ENCODE peak calls at places on chromosomes 1 and 21, in seven cellular contexts. R is heart right ventricle, Z is sigmoid colon, T is pancreas, F is tibial nerve, P is psoas muscle, N is testis. D is an unnamed sample. For H3K4me1 and H3K27me3, the result is how much of the 10 kb centered on the place peaks cover.

GRCh38 chr1:170461362-170461761 is 70.6 kb upstream of the GORAB start:
- DNase-seq in N (no peak), Z (no peak), F (no peak), R (no peak), T (no peak), P (no peak), D (no peak)

GRCh38 chr1:65148548-65149390 is 766 bp downstream of the AK4 start:
- DNase-seq in R (peak), N (peak), F (peak), Z (peak), P (peak), T (peak), D (peak)

GRCh38 chr1:31701137-31701736 is 2.6 kb downstream of the COL16A1 start:
- DNase-seq in N (peak), R (peak), P (peak), F (peak), Z (peak), T (no peak), D (peak)

GRCh38 chr21:26445440-26445839 is 127.6 kb downstream of the CYYR1 start:
- DNase-seq in Z (no peak), R (no peak), P (no peak), F (no peak), T (no peak), N (no peak), D (no peak)

GRCh38 chr1:48803474-48803873 is 26.8 kb upstream of the BEND5 start:
- DNase-seq in Z (no peak), T (no peak), F (no peak), N (no peak), P (no peak), R (no peak), D (no peak)

GRCh38 chr1:10779201-10779600 is 17.2 kb downstream of the CASZ1 start:
- DNase-seq in N (no peak), T (no peak), Z (no peak), R (no peak), P (no peak), F (no peak), D (no peak)

GRCh38 chr1:203557958-203558760 is 64.2 kb downstream of the OPTC start:
- DNase-seq in N (peak), R (peak), P (peak), Z (peak), T (no peak), F (peak), D (peak)

GRCh38 chr1:157948547-157949152 is 44.8 kb upstream of the KIRREL1 start:
- DNase-seq in N (peak), F (no peak), Z (no peak), P (no peak), T (no peak), R (peak), D (no peak)

GRCh38 chr1:18915341-18915740 is 13.0 kb upstream of the ALDH4A1 start:
- DNase-seq in Z (no peak), R (no peak), N (no peak), T (no peak), P (no peak), F (no peak), D (no peak)

GRCh38 chr21:44938976-44939531 is 775 bp upstream of the SLX9 start:
- DNase-seq in Z (peak), R (no peak), F (no peak), P (peak), N (no peak), T (no peak), D (no peak)

GRCh38 chr1:66576645-66577044 is 42.7 kb downstream of the SGIP1 start:
- DNase-seq in P (no peak), F (no peak), Z (no peak), N (peak), T (no peak), R (peak), D (no peak)

GRCh38 chr1:173590557-173590956 is 12.3 kb downstream of the SLC9C2 start:
- DNase-seq in R (no peak), P (no peak), N (no peak), F (no peak), T (no peak), Z (no peak), D (no peak)

GRCh38 chr1:45566722-45567121 is 16.1 kb downstream of the AKR1A1 start:
- DNase-seq in R (peak), T (peak), Z (peak), N (peak), F (peak), P (peak), D (no peak)

GRCh38 chr1:211935448-211935970 is 99.8 kb downstream of the INTS7 start:
- DNase-seq in F (no peak), N (no peak), T (no peak), P (no peak), R (no peak), Z (no peak), D (no peak)

GRCh38 chr1:180636138-180636537 is 4.3 kb downstream of the XPR1 start:
- DNase-seq in Z (no peak), R (no peak), P (no peak), N (no peak), F (no peak), T (no peak), D (no peak)

GRCh38 chr1:31663622-31664452 is 19.2 kb upstream of the PEF1 start:
- DNase-seq in F (no peak), P (peak), T (no peak), Z (peak), N (peak), R (peak), D (no peak)

GRCh38 chr1:71080178-71080781 is 555 bp downstream of the ZRANB2 start:
- DNase-seq in P (no peak), T (no peak), R (no peak), F (no peak), Z (no peak), N (peak), D (no peak)

GRCh38 chr1:184567016-184567415 is 180.2 kb downstream of the C1orf21 start:
- DNase-seq in F (no peak), N (no peak), R (no peak), P (no peak), T (no peak), Z (no peak), D (no peak)

GRCh38 chr1:10484519-10484918 is 9.8 kb downstream of the PEX14 start:
- DNase-seq in T (no peak), R (no peak), Z (no peak), F (no peak), N (no peak), P (no peak), D (no peak)

GRCh38 chr1:1019122-1019999 is 559 bp upstream of the AGRN start:
- DNase-seq in P (peak), Z (peak), T (peak), N (peak), F (peak), R (peak), D (no peak)

GRCh38 chr1:160061376-160062100 is 8.4 kb downstream of the KCNJ10 start:
- DNase-seq in F (no peak), P (no peak), Z (no peak), T (no peak), N (no peak), R (no peak), D (no peak)

GRCh38 chr1:153401461-153401860 is 10.6 kb upstream of the S100A8 start:
- DNase-seq in F (no peak), N (no peak), Z (no peak), P (no peak), T (no peak), R (no peak), D (no peak)

GRCh38 chr1:47424336-47424982 is 8.4 kb downstream of the FOXE3 start:
- DNase-seq in P (no peak), F (no peak), Z (no peak), T (no peak), R (no peak), N (no peak), D (no peak)

GRCh38 chr1:221429262-221429661 is 312.6 kb downstream of the DUSP10 start:
- DNase-seq in F (no peak), T (no peak), N (no peak), P (no peak), R (no peak), Z (no peak), D (no peak)

GRCh38 chr1:10070206-10070605 is 37.4 kb downstream of the UBE4B start:
- DNase-seq in F (no peak), N (no peak), R (no peak), Z (no peak), T (no peak), P (no peak), D (no peak)

GRCh38 chr1:175906370-175906769 is 163.0 kb upstream of the TNR start:
- DNase-seq in F (no peak), Z (no peak), P (no peak), N (no peak), T (no peak), R (no peak), D (no peak)

GRCh38 chr1:235199441-235199840 is 38.4 kb upstream of the RBM34 start:
- DNase-seq in Z (no peak), F (no peak), P (no peak), R (no peak), N (no peak), T (no peak), D (no peak)

GRCh38 chr1:27341525-27342252 is at the start of gene SYTL1:
- DNase-seq in P (no peak), Z (no peak), F (no peak), T (peak), R (no peak), N (no peak), D (no peak)

GRCh38 chr1:53393325-53393792 is 65.5 kb upstream of the LRP8 start:
- DNase-seq in P (peak), R (peak), N (peak), Z (peak), F (peak), T (peak), D (no peak)

GRCh38 chr21:39105341-39105765 is 77.9 kb downstream of the PSMG1 start:
- DNase-seq in T (no peak), P (no peak), Z (no peak), N (no peak), R (no peak), F (no peak), D (no peak)

GRCh38 chr1:199859525-199859924 is 168.0 kb upstream of the NR5A2 start:
- DNase-seq in R (peak), F (no peak), N (no peak), T (no peak), Z (no peak), P (no peak), D (no peak)

GRCh38 chr1:222331340-222331739 is 216.6 kb downstream of the HHIPL2 start:
- DNase-seq in R (no peak), Z (no peak), P (no peak), N (no peak), F (no peak), T (no peak), D (no peak)

GRCh38 chr1:185040333-185040732 is 5.0 kb upstream of the RNF2 start:
- DNase-seq in F (no peak), Z (no peak), N (no peak), P (no peak), T (no peak), R (no peak), D (no peak)

DNA sequence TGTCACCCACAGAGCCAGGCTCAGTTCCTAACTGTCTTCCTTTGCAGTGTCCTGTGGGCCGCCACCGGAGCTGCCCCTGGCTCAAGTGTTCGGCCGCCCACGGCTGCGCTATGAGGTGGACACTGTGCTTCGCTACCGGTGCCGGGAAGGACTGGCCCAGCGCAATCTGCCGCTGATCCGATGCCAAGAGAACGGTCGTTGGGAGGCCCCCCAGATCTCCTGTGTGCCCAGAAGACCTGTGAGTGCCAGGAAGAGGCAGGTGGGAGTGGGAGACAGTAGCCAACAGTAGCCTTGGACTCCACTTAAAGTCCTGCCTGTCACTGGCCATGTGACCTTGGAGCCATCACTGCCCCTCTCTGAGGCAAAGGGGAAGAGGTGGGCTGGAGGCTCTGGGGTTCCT is 16.6 kb downstream of the BCAN start:
- DNase-seq in P (no peak), N (no peak), R (no peak), T (peak), Z (no peak), F (no peak), D (no peak)
- H3K4me1 ChIP-seq in P (half or more), N (half or more), R (half or more), T (under half), Z (under half), F (half or more), D (under half)

DNA sequence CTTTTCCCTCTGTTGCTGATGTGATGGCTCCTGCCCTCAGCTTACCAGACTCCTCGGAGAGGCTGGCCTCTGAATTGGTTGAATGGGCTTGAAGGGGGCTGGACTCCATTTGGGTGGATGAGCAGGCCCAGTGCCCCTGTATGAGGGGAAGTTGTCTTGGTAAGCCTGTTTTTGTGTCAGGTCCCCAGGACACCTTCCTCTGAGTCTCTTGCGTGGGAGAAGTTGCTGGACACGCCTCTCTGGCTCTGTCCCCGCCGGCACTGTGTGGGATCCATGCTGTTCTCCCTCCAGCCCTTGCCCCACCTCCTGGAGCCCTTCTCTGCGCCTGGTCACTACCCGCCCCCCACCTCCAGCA is 42.6 kb downstream of the PDE9A start:
- DNase-seq in R (no peak), N (no peak), T (no peak), F (no peak), Z (peak), P (no peak), D (no peak)
- H3K27me3 ChIP-seq in R (under half), N (under half), T (under half), F (under half), Z (under half), P (under half), D (under half)

GRCh38 chr1:237201155-237201554 is 159.2 kb downstream of the RYR2 start:
- DNase-seq in T (no peak), P (no peak), F (no peak), Z (no peak), N (no peak), R (no peak), D (no peak)

GRCh38 chr1:237199026-237199425 is 157.0 kb downstream of the RYR2 start:
- DNase-seq in R (no peak), Z (no peak), F (no peak), P (no peak), T (no peak), N (no peak), D (no peak)

DNA sequence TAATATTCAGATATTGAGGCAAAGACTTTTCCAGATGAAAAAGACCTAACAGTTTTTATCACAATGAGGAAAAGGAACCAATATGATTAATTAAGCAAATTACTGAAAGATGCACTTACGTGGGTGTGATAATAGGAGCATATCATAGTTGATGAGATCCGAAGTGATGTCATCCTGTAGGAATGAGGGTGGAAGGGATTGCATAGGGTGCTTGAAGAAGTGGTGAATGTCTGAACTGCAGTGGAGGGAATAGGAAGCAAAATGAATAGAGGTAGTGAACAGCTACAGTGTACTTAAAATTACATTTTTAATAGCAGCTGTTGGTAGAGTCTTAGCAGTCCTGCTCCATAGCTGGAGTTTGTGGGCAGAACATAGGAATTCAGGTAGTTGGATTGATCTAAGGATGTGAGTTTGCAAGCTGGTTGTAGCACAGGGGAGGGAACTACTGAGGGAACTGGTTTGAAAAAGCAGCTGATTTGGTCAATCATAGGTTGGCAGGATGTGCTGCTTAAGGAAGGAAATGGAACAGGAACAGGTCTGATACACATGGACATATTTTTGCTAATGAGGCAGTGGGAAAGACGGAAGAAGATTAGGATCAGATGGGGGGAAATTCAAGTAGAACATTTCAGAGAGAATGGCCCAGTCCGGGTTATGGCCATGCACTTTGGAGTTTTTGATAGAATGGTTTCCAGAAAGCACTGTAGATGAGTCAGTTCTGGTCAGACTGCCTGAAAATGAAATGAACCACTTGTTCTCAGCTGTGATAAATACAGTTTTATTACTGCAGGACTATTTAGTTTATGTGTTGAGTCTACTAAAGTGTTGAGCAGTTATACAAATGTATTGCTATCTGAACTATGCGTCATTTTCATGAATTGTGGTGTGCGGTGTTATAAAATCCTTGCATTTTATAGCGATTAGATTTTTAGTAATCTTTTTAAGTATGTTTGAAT is 155.8 kb downstream of the RYR2 start:
- DNase-seq in N (no peak), T (no peak), R (no peak), P (no peak), F (no peak), Z (no peak), D (no peak)
- TF ChIP-seq CTCF in N (no peak), T (no peak), R (no peak), P (no peak), F (no peak), Z (no peak), D (no peak)

GRCh38 chr1:8629241-8630091 is 188.0 kb downstream of the RERE start:
- DNase-seq in F (no peak), Z (no peak), R (no peak), T (no peak), P (no peak), N (no peak), D (no peak)
- H3K4me1 ChIP-seq in F (under half), Z (under half), R (half or more), T (under half), P (under half), N (under half), D (under half)

GRCh38 chr1:63318255-63319068 is 3.9 kb upstream of the FOXD3 start:
- DNase-seq in F (no peak), Z (no peak), P (no peak), N (no peak), R (no peak), T (no peak), D (no peak)

GRCh38 chr1:63319069-63320023 is 3.0 kb upstream of the FOXD3 start:
- DNase-seq in F (no peak), T (peak), Z (no peak), N (no peak), R (no peak), P (no peak), D (no peak)

GRCh38 chr1:63317814-63318156 is 4.6 kb upstream of the FOXD3 start:
- DNase-seq in F (no peak), P (no peak), T (no peak), R (no peak), Z (no peak), N (no peak), D (no peak)

GRCh38 chr1:63317007-63317813 is 5.2 kb upstream of the FOXD3 start:
- DNase-seq in R (no peak), T (peak), F (no peak), P (peak), N (peak), Z (peak), D (no peak)

GRCh38 chr1:63316540-63316939 is 5.8 kb upstream of the FOXD3 start:
- DNase-seq in N (no peak), F (no peak), T (no peak), Z (no peak), P (no peak), R (no peak), D (no peak)
- H3K27me3 ChIP-seq in N (under half), F (half or more), T (under half), Z (half or more), P (under half), R (half or more), D (under half)

GRCh38 chr1:37035828-37036666 is 1.7 kb upstream of the GRIK3 start:
- DNase-seq in N (peak), Z (no peak), R (no peak), F (no peak), T (no peak), P (no peak), D (no peak)
- TF ChIP-seq CTCF in N (peak), Z (no peak), R (no peak), F (no peak), T (no peak), P (no peak), D (no peak)

DNA sequence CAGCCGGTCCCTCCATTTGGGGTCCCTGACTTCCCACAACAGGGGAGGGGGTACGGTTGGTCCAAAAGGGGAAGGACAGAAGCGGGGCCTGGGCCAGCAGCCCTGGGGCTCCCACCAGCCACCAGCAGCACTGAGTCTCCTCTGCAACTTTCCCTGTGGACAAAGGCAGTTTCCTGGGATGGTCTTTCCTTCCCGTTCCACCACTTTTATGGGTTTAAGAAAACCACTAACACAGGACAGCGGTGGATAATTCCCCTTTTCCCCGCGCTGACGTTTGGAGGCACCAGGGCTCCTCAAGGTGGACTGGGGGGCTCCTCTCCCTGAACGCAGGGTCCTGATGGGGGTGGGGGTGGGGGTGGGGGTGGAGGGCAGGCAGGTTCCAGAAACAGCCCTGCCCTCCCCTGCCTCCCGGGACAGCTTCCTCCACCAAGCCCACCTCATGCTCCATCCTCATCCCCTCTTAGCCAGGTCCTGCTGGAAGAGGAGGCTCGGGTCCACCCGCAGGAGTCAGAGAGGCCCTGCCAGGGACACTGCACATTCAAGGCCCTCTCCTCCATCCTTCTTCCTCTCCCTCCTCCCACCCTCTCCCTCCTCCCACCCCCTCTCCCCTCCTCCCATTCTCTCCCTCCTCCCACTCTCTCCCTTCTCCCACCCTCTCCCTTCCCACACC is 4.8 kb upstream of the COL6A1 start:
- DNase-seq in R (no peak), Z (peak), N (no peak), T (no peak), F (no peak), P (no peak), D (no peak)
- H3K4me1 ChIP-seq in R (half or more), Z (under half), N (under half), T (under half), F (half or more), P (under half), D (under half)